ENCODE peak calls at places on chromosomes 5 and 9, in four cellular contexts. One of them, this sample, is unnamed.
A peak's percentile ranks its signal among the peaks of the same experiment; 100 is the strongest.

GRCh38 chr5:54873696-54874095 is 111.7 kb downstream of the ESM1 start:
- DNase-seq in GM12878: no peak
- DNase-seq in brain microvascular endothelial cell: no peak
- DNase-seq in activated B cell treated with CpG ODN at 0.5 μM for 24 hours: no peak
- DNase-seq in this sample: no peak

GRCh38 chr9:113772121-113772885 is 103.8 kb upstream of the ZNF618 start:
- DNase-seq in activated B cell treated with CpG ODN at 0.5 μM for 24 hours: no peak
- DNase-seq in GM12878: no peak
- DNase-seq in brain microvascular endothelial cell: peak; percentile 80
- DNase-seq in this sample: no peak

GRCh38 chr9:127175764-127176163 is 53.3 kb upstream of the ANGPTL2 start:
- DNase-seq in GM12878: no peak
- DNase-seq in activated B cell treated with CpG ODN at 0.5 μM for 24 hours: no peak
- DNase-seq in brain microvascular endothelial cell: no peak
- DNase-seq in this sample: no peak

GRCh38 chr5:179902763-179903158 is 4.9 kb downstream of the TBC1D9B start:
- DNase-seq in activated B cell treated with CpG ODN at 0.5 μM for 24 hours: no peak
- DNase-seq in brain microvascular endothelial cell: no peak
- DNase-seq in GM12878: no peak
- DNase-seq in this sample: no peak

GRCh38 chr9:130347036-130347435 is 81.5 kb downstream of the HMCN2 start:
- DNase-seq in activated B cell treated with CpG ODN at 0.5 μM for 24 hours: no peak
- DNase-seq in brain microvascular endothelial cell: no peak
- DNase-seq in GM12878: no peak
- DNase-seq in this sample: no peak

GRCh38 chr5:108001222-108001621 is 330.5 kb upstream of the EFNA5 start:
- DNase-seq in GM12878: no peak
- DNase-seq in activated B cell treated with CpG ODN at 0.5 μM for 24 hours: no peak
- DNase-seq in brain microvascular endothelial cell: no peak
- DNase-seq in this sample: no peak

GRCh38 chr5:37086466-37087178 is 162.6 kb downstream of the CPLANE1 start:
- DNase-seq in brain microvascular endothelial cell: peak; percentile 71
- DNase-seq in GM12878: no peak
- DNase-seq in activated B cell treated with CpG ODN at 0.5 μM for 24 hours: no peak
- DNase-seq in this sample: peak; percentile 23

GRCh38 chr5:79689541-79690466 is at the start of gene CMYA5:
- DNase-seq in GM12878: no peak
- DNase-seq in brain microvascular endothelial cell: no peak
- DNase-seq in activated B cell treated with CpG ODN at 0.5 μM for 24 hours: no peak
- DNase-seq in this sample: no peak

GRCh38 chr9:96660693-96661248 is 5.7 kb upstream of the PRXL2C start:
- DNase-seq in GM12878: peak; percentile 11
- DNase-seq in brain microvascular endothelial cell: no peak
- DNase-seq in activated B cell treated with CpG ODN at 0.5 μM for 24 hours: no peak
- DNase-seq in this sample: no peak

GRCh38 chr5:103512506-103512905 is 50.1 kb downstream of the NUDT12 start:
- DNase-seq in brain microvascular endothelial cell: no peak
- DNase-seq in activated B cell treated with CpG ODN at 0.5 μM for 24 hours: no peak
- DNase-seq in GM12878: no peak
- DNase-seq in this sample: no peak

GRCh38 chr9:127182901-127183746 is 60.7 kb upstream of the ANGPTL2 start:
- DNase-seq in brain microvascular endothelial cell: peak; percentile 29
- DNase-seq in GM12878: no peak
- DNase-seq in activated B cell treated with CpG ODN at 0.5 μM for 24 hours: no peak
- DNase-seq in this sample: no peak

GRCh38 chr5:35736280-35736679 is 118.6 kb downstream of the SPEF2 start:
- DNase-seq in brain microvascular endothelial cell: no peak
- DNase-seq in activated B cell treated with CpG ODN at 0.5 μM for 24 hours: no peak
- DNase-seq in GM12878: no peak
- DNase-seq in this sample: no peak

GRCh38 chr9:80072406-80072805 is 500.6 kb downstream of the TLE4 start:
- DNase-seq in brain microvascular endothelial cell: no peak
- DNase-seq in activated B cell treated with CpG ODN at 0.5 μM for 24 hours: no peak
- DNase-seq in GM12878: no peak
- DNase-seq in this sample: no peak

GRCh38 chr9:123176949-123177348 is 91.4 kb downstream of the STRBP start:
- DNase-seq in brain microvascular endothelial cell: no peak
- DNase-seq in GM12878: no peak
- DNase-seq in activated B cell treated with CpG ODN at 0.5 μM for 24 hours: no peak
- DNase-seq in this sample: no peak

GRCh38 chr9:87276327-87276841 is 221.3 kb upstream of the DAPK1 start:
- DNase-seq in GM12878: peak; percentile 43
- DNase-seq in activated B cell treated with CpG ODN at 0.5 μM for 24 hours: no peak
- DNase-seq in brain microvascular endothelial cell: peak; percentile 74
- DNase-seq in this sample: peak; percentile 83

GRCh38 chr5:113205807-113206206 is 229.0 kb downstream of the TSSK1B start:
- DNase-seq in brain microvascular endothelial cell: no peak
- DNase-seq in activated B cell treated with CpG ODN at 0.5 μM for 24 hours: no peak
- DNase-seq in GM12878: no peak
- DNase-seq in this sample: no peak
- TF ChIP-seq CTCF in brain microvascular endothelial cell: peak; percentile 31
- TF ChIP-seq CTCF in activated B cell treated with CpG ODN at 0.5 μM for 24 hours: no peak
- TF ChIP-seq CTCF in GM12878: no peak
- TF ChIP-seq CTCF in this sample: no peak

GRCh38 chr5:155275214-155275613 is 261.7 kb downstream of the KIF4B start:
- DNase-seq in brain microvascular endothelial cell: no peak
- DNase-seq in GM12878: no peak
- DNase-seq in activated B cell treated with CpG ODN at 0.5 μM for 24 hours: no peak
- DNase-seq in this sample: no peak

GRCh38 chr5:155270737-155271136 is 257.2 kb downstream of the KIF4B start:
- DNase-seq in brain microvascular endothelial cell: no peak
- DNase-seq in activated B cell treated with CpG ODN at 0.5 μM for 24 hours: no peak
- DNase-seq in GM12878: no peak
- DNase-seq in this sample: no peak

GRCh38 chr5:155278524-155278923 is 265.0 kb downstream of the KIF4B start:
- DNase-seq in activated B cell treated with CpG ODN at 0.5 μM for 24 hours: no peak
- DNase-seq in brain microvascular endothelial cell: no peak
- DNase-seq in GM12878: no peak
- DNase-seq in this sample: no peak

GRCh38 chr5:155274484-155274883 is 260.9 kb downstream of the KIF4B start:
- DNase-seq in activated B cell treated with CpG ODN at 0.5 μM for 24 hours: no peak
- DNase-seq in GM12878: no peak
- DNase-seq in brain microvascular endothelial cell: no peak
- DNase-seq in this sample: no peak

GRCh38 chr5:155276231-155276630 is 262.7 kb downstream of the KIF4B start:
- DNase-seq in activated B cell treated with CpG ODN at 0.5 μM for 24 hours: no peak
- DNase-seq in brain microvascular endothelial cell: no peak
- DNase-seq in GM12878: no peak
- DNase-seq in this sample: no peak
- TF ChIP-seq CTCF in activated B cell treated with CpG ODN at 0.5 μM for 24 hours: no peak
- TF ChIP-seq CTCF in brain microvascular endothelial cell: no peak
- TF ChIP-seq CTCF in GM12878: no peak
- TF ChIP-seq CTCF in this sample: no peak

DNA sequence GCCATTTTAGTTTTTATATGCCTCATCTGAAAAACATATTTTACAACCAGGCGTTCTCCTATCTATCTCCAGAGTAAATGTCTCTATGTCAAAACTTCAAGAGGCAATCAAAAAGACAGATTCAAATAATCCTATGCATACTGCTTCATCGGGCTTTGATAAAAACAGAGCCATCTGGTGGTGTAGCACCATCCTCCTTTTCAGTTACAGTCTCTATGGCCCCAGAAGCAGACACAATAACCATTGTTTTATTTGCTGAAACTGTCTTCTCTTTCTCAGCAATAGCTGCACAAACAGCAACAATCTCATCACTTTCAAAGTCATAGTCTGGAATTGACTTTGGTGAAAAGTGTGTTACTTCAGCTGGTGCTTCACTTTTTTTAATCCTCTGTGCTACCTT is 36.3 kb downstream of the PTGER4 start:
- DNase-seq in activated B cell treated with CpG ODN at 0.5 μM for 24 hours: no peak
- DNase-seq in brain microvascular endothelial cell: no peak
- DNase-seq in GM12878: no peak
- DNase-seq in this sample: no peak
- TF ChIP-seq CTCF in activated B cell treated with CpG ODN at 0.5 μM for 24 hours: no peak
- TF ChIP-seq CTCF in brain microvascular endothelial cell: peak; percentile 56
- TF ChIP-seq CTCF in GM12878: no peak
- TF ChIP-seq CTCF in this sample: peak; percentile 62

GRCh38 chr9:5736563-5737346 is 96.2 kb downstream of the ERMP1 start:
- DNase-seq in brain microvascular endothelial cell: no peak
- DNase-seq in GM12878: no peak
- DNase-seq in activated B cell treated with CpG ODN at 0.5 μM for 24 hours: no peak
- DNase-seq in this sample: no peak

DNA sequence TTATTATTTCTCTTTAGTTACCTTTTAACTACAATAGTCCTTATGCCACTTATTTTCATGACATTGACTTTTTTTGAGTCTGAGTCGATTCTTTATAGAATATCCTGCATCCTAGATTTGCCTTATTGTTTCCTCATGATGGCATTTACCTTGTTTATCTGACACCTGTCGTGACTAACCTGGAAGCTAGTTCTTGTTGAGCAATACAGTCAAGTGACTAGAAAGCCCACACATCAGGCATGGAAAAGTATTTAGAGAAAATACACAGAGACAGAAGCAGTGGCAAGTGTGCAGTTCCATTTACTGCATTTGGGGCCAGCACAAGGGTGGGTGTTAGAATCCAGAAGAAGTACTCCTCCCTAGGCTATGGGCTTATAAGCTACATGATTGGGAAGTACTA is 97.8 kb downstream of the ERMP1 start:
- DNase-seq in activated B cell treated with CpG ODN at 0.5 μM for 24 hours: no peak
- DNase-seq in GM12878: no peak
- DNase-seq in brain microvascular endothelial cell: no peak
- DNase-seq in this sample: no peak
- TF ChIP-seq CTCF in activated B cell treated with CpG ODN at 0.5 μM for 24 hours: no peak
- TF ChIP-seq CTCF in GM12878: no peak
- TF ChIP-seq CTCF in brain microvascular endothelial cell: no peak
- TF ChIP-seq CTCF in this sample: no peak

GRCh38 chr9:34896112-34896511 is 62.0 kb upstream of the PHF24 start:
- DNase-seq in GM12878: no peak
- DNase-seq in brain microvascular endothelial cell: no peak
- DNase-seq in activated B cell treated with CpG ODN at 0.5 μM for 24 hours: no peak
- DNase-seq in this sample: no peak
- TF ChIP-seq CTCF in GM12878: no peak
- TF ChIP-seq CTCF in brain microvascular endothelial cell: peak; percentile 19
- TF ChIP-seq CTCF in activated B cell treated with CpG ODN at 0.5 μM for 24 hours: no peak
- TF ChIP-seq CTCF in this sample: peak; percentile 54

DNA sequence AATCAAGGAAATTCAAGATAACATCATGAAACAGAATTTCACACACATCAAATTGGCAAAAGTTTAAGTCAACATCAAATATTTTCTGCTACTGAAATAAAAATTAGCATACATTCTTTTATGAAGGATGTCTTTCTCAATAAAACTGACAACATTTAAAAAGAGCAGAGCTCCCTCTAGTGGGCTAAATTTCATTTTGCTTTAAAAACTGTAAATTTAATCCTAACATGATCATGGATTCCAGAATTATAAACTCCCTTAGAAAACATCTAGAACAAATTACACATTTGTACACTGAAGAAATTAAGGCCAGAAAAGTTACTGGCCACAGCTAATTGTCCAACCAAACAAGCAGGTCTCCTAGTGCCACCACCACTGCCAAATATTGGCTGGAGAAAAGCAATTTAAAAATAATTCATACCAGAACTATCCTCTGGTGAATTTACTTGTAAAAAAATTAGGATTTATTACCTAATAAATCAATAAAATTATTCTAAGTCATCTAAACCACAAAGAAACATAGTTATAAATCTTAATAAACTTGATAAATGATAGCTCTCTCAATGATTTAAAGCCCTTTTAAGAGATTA is 31.2 kb downstream of the DEPDC1B start:
- DNase-seq in GM12878: no peak
- DNase-seq in activated B cell treated with CpG ODN at 0.5 μM for 24 hours: no peak
- DNase-seq in brain microvascular endothelial cell: no peak
- DNase-seq in this sample: peak; percentile 11
- TF ChIP-seq CTCF in GM12878: peak; percentile 46
- TF ChIP-seq CTCF in activated B cell treated with CpG ODN at 0.5 μM for 24 hours: peak; percentile 25
- TF ChIP-seq CTCF in brain microvascular endothelial cell: peak; percentile 8
- TF ChIP-seq CTCF in this sample: peak; percentile 91

GRCh38 chr5:95283022-95283615 is 1.8 kb downstream of the MCTP1 start:
- DNase-seq in activated B cell treated with CpG ODN at 0.5 μM for 24 hours: no peak
- DNase-seq in brain microvascular endothelial cell: no peak
- DNase-seq in GM12878: no peak
- DNase-seq in this sample: no peak

GRCh38 chr5:95281211-95281610 is 3.7 kb downstream of the MCTP1 start:
- DNase-seq in GM12878: no peak
- DNase-seq in activated B cell treated with CpG ODN at 0.5 μM for 24 hours: no peak
- DNase-seq in brain microvascular endothelial cell: peak; percentile 11
- DNase-seq in this sample: peak; percentile 7

GRCh38 chr5:95285406-95285761 is 490 bp upstream of the MCTP1 start:
- DNase-seq in activated B cell treated with CpG ODN at 0.5 μM for 24 hours: no peak
- DNase-seq in GM12878: no peak
- DNase-seq in brain microvascular endothelial cell: no peak
- DNase-seq in this sample: no peak

GRCh38 chr5:95284512-95285405 is at the start of gene MCTP1:
- DNase-seq in GM12878: no peak
- DNase-seq in brain microvascular endothelial cell: no peak
- DNase-seq in activated B cell treated with CpG ODN at 0.5 μM for 24 hours: peak; percentile 16
- DNase-seq in this sample: no peak

DNA sequence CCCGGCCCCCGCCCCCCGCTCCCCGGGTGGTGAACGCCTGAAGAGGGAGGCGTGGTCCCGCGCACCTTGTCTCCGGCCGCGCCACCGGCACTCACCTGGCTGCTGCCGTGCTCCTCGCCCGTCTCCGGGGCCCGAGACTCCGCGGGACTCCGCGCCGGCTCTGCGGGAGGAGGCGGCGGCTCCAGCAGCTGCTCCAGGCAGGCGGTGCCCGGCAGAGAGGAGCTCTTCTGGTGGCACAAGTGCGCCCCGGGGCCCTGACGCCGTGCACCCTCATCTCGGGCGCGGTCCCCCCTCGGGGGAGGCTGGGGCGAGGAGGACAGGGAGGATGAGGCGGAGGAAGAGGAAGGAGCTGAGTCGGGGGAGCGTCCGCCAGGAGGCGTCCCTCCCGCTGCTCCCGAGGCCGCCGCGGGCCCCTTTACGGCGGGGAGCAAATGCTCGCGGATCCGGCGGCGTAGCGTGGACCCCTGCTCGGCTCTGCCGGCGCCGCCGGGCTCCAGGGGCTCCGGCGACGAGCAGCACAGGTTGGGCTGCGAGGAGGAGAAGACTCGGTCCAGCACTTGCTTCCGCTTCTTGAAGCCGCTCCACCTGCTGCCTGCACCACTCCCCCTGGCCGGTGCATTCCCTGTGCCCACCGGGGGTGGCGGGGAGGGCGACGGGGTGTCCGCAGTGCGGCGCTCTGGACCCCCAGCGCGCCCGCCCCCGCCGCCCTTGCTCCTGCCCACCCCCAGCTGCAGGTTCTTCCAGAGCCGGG is 958 bp downstream of the MCTP1 start:
- DNase-seq in activated B cell treated with CpG ODN at 0.5 μM for 24 hours: peak; percentile 25
- DNase-seq in brain microvascular endothelial cell: no peak
- DNase-seq in GM12878: no peak
- DNase-seq in this sample: no peak
- TF ChIP-seq CTCF in activated B cell treated with CpG ODN at 0.5 μM for 24 hours: no peak
- TF ChIP-seq CTCF in brain microvascular endothelial cell: peak; percentile 67
- TF ChIP-seq CTCF in GM12878: peak; percentile 33
- TF ChIP-seq CTCF in this sample: peak; percentile 54

GRCh38 chr9:94758031-94758430 is 31.5 kb downstream of the AOPEP start:
- DNase-seq in activated B cell treated with CpG ODN at 0.5 μM for 24 hours: no peak
- DNase-seq in GM12878: no peak
- DNase-seq in brain microvascular endothelial cell: no peak
- DNase-seq in this sample: no peak
- TF ChIP-seq CTCF in activated B cell treated with CpG ODN at 0.5 μM for 24 hours: no peak
- TF ChIP-seq CTCF in GM12878: no peak
- TF ChIP-seq CTCF in brain microvascular endothelial cell: no peak
- TF ChIP-seq CTCF in this sample: no peak